ENCODE peak calls at places on chromosomes 4 and X, in ten cellular contexts. One of them, this sample, is unnamed.

GRCh38 chr4:182978152-182978827 is 61.1 kb upstream of the DCTD start:
- DNase-seq in WERI-Rb-1: no peak
- DNase-seq in NCI-H1048: no peak
- DNase-seq in T-helper 17 cell: no peak
- DNase-seq in gastrocnemius medialis: no peak
- DNase-seq in SK-MEL-5: no peak
- DNase-seq in GM12892: no peak
- DNase-seq in cardiac fibroblast: peak
- DNase-seq in BE2C: peak
- DNase-seq in neural crest cell: no peak
- DNase-seq in this sample: no peak

GRCh38 chr4:23232987-23233386 is 540.2 kb downstream of the GBA3 start:
- DNase-seq in WERI-Rb-1: no peak
- DNase-seq in NCI-H1048: no peak
- DNase-seq in T-helper 17 cell: no peak
- DNase-seq in gastrocnemius medialis: no peak
- DNase-seq in SK-MEL-5: no peak
- DNase-seq in GM12892: no peak
- DNase-seq in cardiac fibroblast: no peak
- DNase-seq in BE2C: no peak
- DNase-seq in neural crest cell: no peak
- DNase-seq in this sample: no peak

GRCh38 chr4:168264903-168265302 is 53.6 kb downstream of the DDX60 start:
- DNase-seq in WERI-Rb-1: no peak
- DNase-seq in NCI-H1048: no peak
- DNase-seq in T-helper 17 cell: no peak
- DNase-seq in gastrocnemius medialis: peak
- DNase-seq in SK-MEL-5: no peak
- DNase-seq in GM12892: no peak
- DNase-seq in cardiac fibroblast: peak
- DNase-seq in BE2C: peak
- DNase-seq in neural crest cell: no peak
- DNase-seq in this sample: no peak

GRCh38 chr4:109079177-109079576 is 223.3 kb downstream of the COL25A1 start:
- DNase-seq in WERI-Rb-1: no peak
- DNase-seq in NCI-H1048: no peak
- DNase-seq in T-helper 17 cell: no peak
- DNase-seq in gastrocnemius medialis: no peak
- DNase-seq in SK-MEL-5: peak
- DNase-seq in GM12892: no peak
- DNase-seq in cardiac fibroblast: no peak
- DNase-seq in BE2C: no peak
- DNase-seq in neural crest cell: no peak
- DNase-seq in this sample: no peak

GRCh38 chrX:33198561-33199279 is 12.6 kb downstream of the DMD start:
- DNase-seq in WERI-Rb-1: no peak
- DNase-seq in NCI-H1048: no peak
- DNase-seq in T-helper 17 cell: no peak
- DNase-seq in gastrocnemius medialis: no peak
- DNase-seq in SK-MEL-5: no peak
- DNase-seq in GM12892: no peak
- DNase-seq in cardiac fibroblast: no peak
- DNase-seq in BE2C: no peak
- DNase-seq in neural crest cell: no peak
- DNase-seq in this sample: no peak

GRCh38 chr4:176988226-176988625 is 195.5 kb upstream of the VEGFC start:
- DNase-seq in WERI-Rb-1: no peak
- DNase-seq in NCI-H1048: no peak
- DNase-seq in T-helper 17 cell: no peak
- DNase-seq in gastrocnemius medialis: no peak
- DNase-seq in SK-MEL-5: peak
- DNase-seq in GM12892: no peak
- DNase-seq in cardiac fibroblast: peak
- DNase-seq in BE2C: no peak
- DNase-seq in neural crest cell: no peak
- DNase-seq in this sample: no peak

GRCh38 chrX:153909024-153909979 is 4.8 kb downstream of the AVPR2 start:
- DNase-seq in WERI-Rb-1: peak
- DNase-seq in NCI-H1048: no peak
- DNase-seq in T-helper 17 cell: no peak
- DNase-seq in gastrocnemius medialis: no peak
- DNase-seq in SK-MEL-5: peak
- DNase-seq in GM12892: no peak
- DNase-seq in cardiac fibroblast: no peak
- DNase-seq in BE2C: peak
- DNase-seq in neural crest cell: no peak
- DNase-seq in this sample: no peak

GRCh38 chr4:84530449-84530848 is 31.4 kb upstream of the NKX6-1 start:
- DNase-seq in WERI-Rb-1: no peak
- DNase-seq in NCI-H1048: no peak
- DNase-seq in T-helper 17 cell: no peak
- DNase-seq in gastrocnemius medialis: no peak
- DNase-seq in SK-MEL-5: no peak
- DNase-seq in GM12892: no peak
- DNase-seq in cardiac fibroblast: peak
- DNase-seq in BE2C: peak
- DNase-seq in neural crest cell: no peak
- DNase-seq in this sample: no peak

GRCh38 chrX:68710870-68711576 is 63.6 kb downstream of the STARD8 start:
- DNase-seq in WERI-Rb-1: peak
- DNase-seq in NCI-H1048: no peak
- DNase-seq in T-helper 17 cell: no peak
- DNase-seq in gastrocnemius medialis: peak
- DNase-seq in SK-MEL-5: peak
- DNase-seq in GM12892: peak
- DNase-seq in cardiac fibroblast: peak
- DNase-seq in BE2C: peak
- DNase-seq in neural crest cell: peak
- DNase-seq in this sample: no peak

GRCh38 chrX:19040373-19040772 is 56.5 kb upstream of the PHKA2 start:
- DNase-seq in WERI-Rb-1: no peak
- DNase-seq in NCI-H1048: no peak
- DNase-seq in T-helper 17 cell: no peak
- DNase-seq in gastrocnemius medialis: no peak
- DNase-seq in SK-MEL-5: peak
- DNase-seq in GM12892: no peak
- DNase-seq in cardiac fibroblast: no peak
- DNase-seq in BE2C: no peak
- DNase-seq in neural crest cell: no peak
- DNase-seq in this sample: no peak